ENCODE peak calls at places on chromosomes 5 and 9, in nine cellular contexts. One of them, this sample, is unnamed.

GRCh38 chr5:96433066-96433447 is at the start of gene PCSK1:
- DNase-seq in dorsolateral prefrontal cortex: peak; percentile 66
- DNase-seq in adrenal gland: no peak
- DNase-seq in heart right ventricle: no peak
- DNase-seq in PC-3: no peak
- DNase-seq in CD8-positive, alpha-beta T cell: no peak
- DNase-seq in IMR-90: no peak
- DNase-seq in tibial artery: no peak
- DNase-seq in cardiac muscle cell: no peak
- DNase-seq in this sample: no peak

GRCh38 chr9:2928386-2928785 is 84.5 kb upstream of the PUM3 start:
- DNase-seq in tibial artery: no peak
- DNase-seq in IMR-90: no peak
- DNase-seq in cardiac muscle cell: no peak
- DNase-seq in adrenal gland: no peak
- DNase-seq in CD8-positive, alpha-beta T cell: no peak
- DNase-seq in dorsolateral prefrontal cortex: no peak
- DNase-seq in heart right ventricle: no peak
- DNase-seq in PC-3: no peak
- DNase-seq in this sample: no peak

GRCh38 chr9:94250456-94250855 is 8.6 kb upstream of the ZNF169 start:
- DNase-seq in dorsolateral prefrontal cortex: no peak
- DNase-seq in cardiac muscle cell: no peak
- DNase-seq in tibial artery: no peak
- DNase-seq in IMR-90: no peak
- DNase-seq in heart right ventricle: no peak
- DNase-seq in adrenal gland: no peak
- DNase-seq in CD8-positive, alpha-beta T cell: peak; percentile 9
- DNase-seq in PC-3: peak; percentile 50
- DNase-seq in this sample: no peak

GRCh38 chr9:16221350-16221749 is 649.1 kb downstream of the BNC2 start:
- DNase-seq in IMR-90: no peak
- DNase-seq in cardiac muscle cell: peak; percentile 35
- DNase-seq in dorsolateral prefrontal cortex: no peak
- DNase-seq in PC-3: no peak
- DNase-seq in tibial artery: peak; percentile 69
- DNase-seq in heart right ventricle: peak; percentile 45
- DNase-seq in CD8-positive, alpha-beta T cell: no peak
- DNase-seq in adrenal gland: peak; percentile 39
- DNase-seq in this sample: no peak

GRCh38 chr5:56496581-56497063 is 263.5 kb upstream of the ANKRD55 start:
- DNase-seq in CD8-positive, alpha-beta T cell: no peak
- DNase-seq in cardiac muscle cell: no peak
- DNase-seq in heart right ventricle: no peak
- DNase-seq in dorsolateral prefrontal cortex: no peak
- DNase-seq in IMR-90: no peak
- DNase-seq in tibial artery: no peak
- DNase-seq in adrenal gland: no peak
- DNase-seq in PC-3: no peak
- DNase-seq in this sample: no peak

GRCh38 chr5:102561894-102562760 is 63.3 kb upstream of the SLCO6A1 start:
- DNase-seq in dorsolateral prefrontal cortex: no peak
- DNase-seq in cardiac muscle cell: no peak
- DNase-seq in adrenal gland: peak; percentile 11
- DNase-seq in PC-3: peak; percentile 71
- DNase-seq in CD8-positive, alpha-beta T cell: no peak
- DNase-seq in tibial artery: no peak
- DNase-seq in heart right ventricle: peak; percentile 11
- DNase-seq in IMR-90: peak; percentile 1
- DNase-seq in this sample: no peak

GRCh38 chr9:129557192-129558036 is 63.5 kb downstream of the C9orf50 start:
- DNase-seq in heart right ventricle: no peak
- DNase-seq in IMR-90: peak; percentile 74
- DNase-seq in dorsolateral prefrontal cortex: no peak
- DNase-seq in adrenal gland: no peak
- DNase-seq in CD8-positive, alpha-beta T cell: no peak
- DNase-seq in tibial artery: no peak
- DNase-seq in cardiac muscle cell: peak; percentile 81
- DNase-seq in PC-3: no peak
- DNase-seq in this sample: no peak

GRCh38 chr5:158746979-158747378 is 352.7 kb downstream of the EBF1 start:
- DNase-seq in heart right ventricle: no peak
- DNase-seq in CD8-positive, alpha-beta T cell: no peak
- DNase-seq in IMR-90: no peak
- DNase-seq in PC-3: peak; percentile 70
- DNase-seq in dorsolateral prefrontal cortex: no peak
- DNase-seq in tibial artery: no peak
- DNase-seq in cardiac muscle cell: no peak
- DNase-seq in adrenal gland: no peak
- DNase-seq in this sample: no peak

GRCh38 chr5:34905564-34905963 is 9.7 kb downstream of the RAD1 start:
- DNase-seq in PC-3: peak; percentile 37
- DNase-seq in CD8-positive, alpha-beta T cell: no peak
- DNase-seq in cardiac muscle cell: no peak
- DNase-seq in adrenal gland: no peak
- DNase-seq in heart right ventricle: no peak
- DNase-seq in tibial artery: no peak
- DNase-seq in dorsolateral prefrontal cortex: no peak
- DNase-seq in IMR-90: no peak
- DNase-seq in this sample: no peak

GRCh38 chr9:20592673-20593072 is 29.6 kb downstream of the MLLT3 start:
- DNase-seq in tibial artery: no peak
- DNase-seq in dorsolateral prefrontal cortex: no peak
- DNase-seq in heart right ventricle: no peak
- DNase-seq in IMR-90: peak; percentile 52
- DNase-seq in PC-3: peak; percentile 41
- DNase-seq in adrenal gland: no peak
- DNase-seq in cardiac muscle cell: no peak
- DNase-seq in CD8-positive, alpha-beta T cell: no peak
- DNase-seq in this sample: no peak

GRCh38 chr5:121968910-121969607 is 7.3 kb downstream of the SRFBP1 start:
- DNase-seq in CD8-positive, alpha-beta T cell: no peak
- DNase-seq in PC-3: peak; percentile 92
- DNase-seq in heart right ventricle: no peak
- DNase-seq in cardiac muscle cell: no peak
- DNase-seq in tibial artery: no peak
- DNase-seq in dorsolateral prefrontal cortex: no peak
- DNase-seq in adrenal gland: no peak
- DNase-seq in IMR-90: peak; percentile 100
- DNase-seq in this sample: no peak

GRCh38 chr9:121376214-121376830 is 6.3 kb upstream of the STOM start:
- DNase-seq in cardiac muscle cell: peak; percentile 26
- DNase-seq in PC-3: peak; percentile 34
- DNase-seq in adrenal gland: no peak
- DNase-seq in tibial artery: no peak
- DNase-seq in CD8-positive, alpha-beta T cell: no peak
- DNase-seq in dorsolateral prefrontal cortex: no peak
- DNase-seq in heart right ventricle: no peak
- DNase-seq in IMR-90: peak; percentile 46
- DNase-seq in this sample: no peak

GRCh38 chr9:81609782-81610738 is 79.3 kb downstream of the TLE1 start:
- DNase-seq in PC-3: no peak
- DNase-seq in CD8-positive, alpha-beta T cell: no peak
- DNase-seq in dorsolateral prefrontal cortex: peak; percentile 65
- DNase-seq in tibial artery: no peak
- DNase-seq in heart right ventricle: no peak
- DNase-seq in cardiac muscle cell: peak; percentile 35
- DNase-seq in adrenal gland: no peak
- DNase-seq in IMR-90: peak; percentile 40
- DNase-seq in this sample: no peak

GRCh38 chr5:68353624-68354023 is 138.1 kb downstream of the PIK3R1 start:
- DNase-seq in cardiac muscle cell: no peak
- DNase-seq in CD8-positive, alpha-beta T cell: no peak
- DNase-seq in IMR-90: peak; percentile 20
- DNase-seq in adrenal gland: no peak
- DNase-seq in heart right ventricle: no peak
- DNase-seq in PC-3: no peak
- DNase-seq in tibial artery: no peak
- DNase-seq in dorsolateral prefrontal cortex: no peak
- DNase-seq in this sample: no peak

DNA sequence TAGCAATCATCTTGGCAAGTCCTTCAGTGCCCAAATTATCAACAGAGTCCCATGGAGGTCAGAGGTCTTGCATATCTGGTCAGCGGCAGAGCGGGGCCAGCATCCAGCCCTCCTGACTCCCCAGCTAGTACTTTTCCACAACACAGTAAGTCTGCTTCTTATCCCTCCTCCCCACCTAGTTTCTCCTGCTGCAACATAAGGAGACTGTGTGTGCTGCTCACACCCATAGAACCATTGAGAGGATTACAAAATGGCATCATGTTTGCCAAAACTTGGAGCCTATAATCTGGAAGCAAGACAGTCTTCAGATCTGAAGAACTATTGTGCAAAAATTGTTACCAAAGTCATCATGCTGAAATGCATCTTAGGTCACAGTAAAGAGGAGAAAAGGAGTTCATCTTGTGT is 125.8 kb upstream of the ZNF366 start:
- DNase-seq in CD8-positive, alpha-beta T cell: no peak
- DNase-seq in cardiac muscle cell: no peak
- DNase-seq in heart right ventricle: no peak
- DNase-seq in IMR-90: peak; percentile 10
- DNase-seq in tibial artery: no peak
- DNase-seq in adrenal gland: no peak
- DNase-seq in dorsolateral prefrontal cortex: no peak
- DNase-seq in PC-3: no peak
- DNase-seq in this sample: no peak
- TF ChIP-seq CTCF in CD8-positive, alpha-beta T cell: no peak
- TF ChIP-seq CTCF in cardiac muscle cell: no peak
- TF ChIP-seq CTCF in heart right ventricle: no peak
- TF ChIP-seq CTCF in IMR-90: no peak
- TF ChIP-seq CTCF in tibial artery: no peak
- TF ChIP-seq CTCF in adrenal gland: no peak
- TF ChIP-seq CTCF in dorsolateral prefrontal cortex: no peak
- TF ChIP-seq CTCF in PC-3: no peak
- TF ChIP-seq CTCF in this sample: no peak

DNA sequence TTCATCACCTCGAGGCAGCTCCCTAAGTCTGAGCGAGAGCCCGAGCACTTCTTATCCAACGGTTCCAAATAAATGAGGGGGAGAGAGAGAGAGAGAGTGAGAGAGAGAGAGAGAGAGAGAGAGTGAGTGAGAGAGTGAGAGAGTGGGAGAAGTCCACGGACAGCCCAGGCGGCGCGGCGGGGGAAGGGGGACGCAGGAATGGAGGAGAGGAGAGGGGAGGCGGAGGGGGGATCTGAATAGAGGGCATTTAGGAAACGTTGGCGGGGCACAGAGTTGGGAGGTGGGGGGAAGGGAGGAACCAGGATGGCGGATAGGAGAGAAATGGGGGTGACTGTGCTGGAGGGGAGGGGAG is 481 bp upstream of the BASP1 start:
- DNase-seq in cardiac muscle cell: peak; percentile 78
- DNase-seq in CD8-positive, alpha-beta T cell: no peak
- DNase-seq in tibial artery: peak; percentile 47
- DNase-seq in adrenal gland: no peak
- DNase-seq in IMR-90: peak; percentile 51
- DNase-seq in dorsolateral prefrontal cortex: peak; percentile 61
- DNase-seq in heart right ventricle: no peak
- DNase-seq in PC-3: peak; percentile 48
- DNase-seq in this sample: no peak
- H3K4me3 ChIP-seq in cardiac muscle cell: peak overlapping the region; percentile 80
- H3K4me3 ChIP-seq in CD8-positive, alpha-beta T cell: no peak overlapping the region
- H3K4me3 ChIP-seq in tibial artery: peak overlapping the region; percentile 76
- H3K4me3 ChIP-seq in adrenal gland: no peak overlapping the region
- H3K4me3 ChIP-seq in IMR-90: peak overlapping the region; percentile 49
- H3K4me3 ChIP-seq in dorsolateral prefrontal cortex: peak overlapping the region; percentile 59
- H3K4me3 ChIP-seq in heart right ventricle: no peak overlapping the region
- H3K4me3 ChIP-seq in PC-3: peak overlapping the region; percentile 67
- H3K4me3 ChIP-seq in this sample: peak overlapping the region; percentile 29

GRCh38 chr9:132234501-132235045 is 72.7 kb downstream of the NTNG2 start:
- DNase-seq in IMR-90: no peak
- DNase-seq in heart right ventricle: no peak
- DNase-seq in PC-3: no peak
- DNase-seq in tibial artery: no peak
- DNase-seq in cardiac muscle cell: no peak
- DNase-seq in CD8-positive, alpha-beta T cell: no peak
- DNase-seq in adrenal gland: no peak
- DNase-seq in dorsolateral prefrontal cortex: no peak
- DNase-seq in this sample: no peak
- H3K27me3 ChIP-seq in IMR-90: peaks cover 59% of the 10 kb centered on the region
- H3K27me3 ChIP-seq in heart right ventricle: no peaks in the 10 kb centered on the region
- H3K27me3 ChIP-seq in PC-3: no peaks in the 10 kb centered on the region
- H3K27me3 ChIP-seq in tibial artery: no peaks in the 10 kb centered on the region
- H3K27me3 ChIP-seq in cardiac muscle cell: no peaks in the 10 kb centered on the region
- H3K27me3 ChIP-seq in CD8-positive, alpha-beta T cell: no peaks in the 10 kb centered on the region
- H3K27me3 ChIP-seq in adrenal gland: peaks cover 6% of the 10 kb centered on the region
- H3K27me3 ChIP-seq in dorsolateral prefrontal cortex: no peaks in the 10 kb centered on the region
- H3K27me3 ChIP-seq in this sample: peaks cover 54% of the 10 kb centered on the region

GRCh38 chr9:72839140-72839539 is 113.7 kb downstream of the ALDH1A1 start:
- DNase-seq in heart right ventricle: no peak
- DNase-seq in cardiac muscle cell: no peak
- DNase-seq in adrenal gland: no peak
- DNase-seq in PC-3: no peak
- DNase-seq in tibial artery: no peak
- DNase-seq in dorsolateral prefrontal cortex: no peak
- DNase-seq in CD8-positive, alpha-beta T cell: no peak
- DNase-seq in IMR-90: no peak
- DNase-seq in this sample: no peak

GRCh38 chr9:72844440-72844768 is 108.4 kb downstream of the ALDH1A1 start:
- DNase-seq in heart right ventricle: no peak
- DNase-seq in tibial artery: no peak
- DNase-seq in CD8-positive, alpha-beta T cell: no peak
- DNase-seq in PC-3: no peak
- DNase-seq in cardiac muscle cell: no peak
- DNase-seq in adrenal gland: no peak
- DNase-seq in dorsolateral prefrontal cortex: no peak
- DNase-seq in IMR-90: no peak
- DNase-seq in this sample: no peak

GRCh38 chr9:72843525-72844439 is 109.1 kb downstream of the ALDH1A1 start:
- DNase-seq in tibial artery: no peak
- DNase-seq in PC-3: no peak
- DNase-seq in heart right ventricle: no peak
- DNase-seq in cardiac muscle cell: no peak
- DNase-seq in IMR-90: no peak
- DNase-seq in adrenal gland: no peak
- DNase-seq in dorsolateral prefrontal cortex: no peak
- DNase-seq in CD8-positive, alpha-beta T cell: no peak
- DNase-seq in this sample: no peak
- TF ChIP-seq CTCF in tibial artery: no peak
- TF ChIP-seq CTCF in PC-3: peak; percentile 11
- TF ChIP-seq CTCF in heart right ventricle: no peak
- TF ChIP-seq CTCF in cardiac muscle cell: peak; percentile 31
- TF ChIP-seq CTCF in IMR-90: no peak
- TF ChIP-seq CTCF in adrenal gland: no peak
- TF ChIP-seq CTCF in dorsolateral prefrontal cortex: no peak
- TF ChIP-seq CTCF in CD8-positive, alpha-beta T cell: no peak
- TF ChIP-seq CTCF in this sample: no peak

This sample was measured in psoas muscle.